ENCODE peak calls at places on chromosomes 2 and 18, in eight cellular contexts. Z is left ventricle myocardium inferior, I is left lung, J is iris pigment epithelial cell, C is nucleus accumbens, Q is adipocyte, S is NCI-H2081, W is endothelial cell. M is an unnamed sample.

GRCh38 chr2:240970816-240971215 is 27.6 kb upstream of the SNED1 start:
- DNase-seq in J (no peak), C (no peak), S (no peak), Z (peak; percentile 3), Q (no peak), I (no peak), W (no peak), M (no peak)

GRCh38 chr2:134919360-134920210 is 963 bp downstream of the CCNT2 start:
- DNase-seq in W (peak; percentile 26), C (peak; percentile 42), J (peak; percentile 31), Q (peak; percentile 72), Z (peak; percentile 16), S (peak; percentile 39), I (no peak), M (no peak)

GRCh38 chr2:230847883-230848388 is 16.8 kb upstream of the ITM2C start:
- DNase-seq in W (peak; percentile 95), Z (peak; percentile 85), I (peak; percentile 89), C (peak; percentile 47), Q (peak; percentile 93), S (peak; percentile 35), J (peak; percentile 85), M (peak; percentile 15)

GRCh38 chr2:205775091-205775876 is 93.0 kb downstream of the NRP2 start:
- DNase-seq in J (peak; percentile 62), C (no peak), W (no peak), Q (peak; percentile 41), S (peak; percentile 81), I (no peak), Z (no peak), M (no peak)

GRCh38 chr18:9091066-9091476 is 11.4 kb upstream of the NDUFV2 start:
- DNase-seq in S (no peak), Q (no peak), C (no peak), J (no peak), I (no peak), W (no peak), Z (no peak), M (no peak)

GRCh38 chr2:120720746-120721145 is 14.9 kb upstream of the GLI2 start:
- DNase-seq in Z (no peak), J (no peak), Q (no peak), W (no peak), C (no peak), I (no peak), S (no peak), M (no peak)

GRCh38 chr18:76943542-76944339 is 121.4 kb downstream of the ZNF236 start:
- DNase-seq in Z (no peak), Q (peak; percentile 79), W (no peak), C (no peak), I (peak; percentile 73), S (no peak), J (peak; percentile 82), M (no peak)

GRCh38 chr2:172578054-172578453 is 22.2 kb downstream of the PDK1 start:
- DNase-seq in I (no peak), C (no peak), Q (no peak), S (no peak), W (no peak), J (no peak), Z (no peak), M (no peak)

GRCh38 chr2:235493402-235493774 is 455 bp upstream of the AGAP1 start:
- DNase-seq in Z (no peak), Q (no peak), C (peak; percentile 78), S (peak; percentile 49), W (no peak), I (no peak), J (peak; percentile 49), M (no peak)

GRCh38 chr18:6569813-6570212 is 155.1 kb upstream of the L3MBTL4 start:
- DNase-seq in C (no peak), Q (no peak), W (no peak), S (no peak), I (no peak), Z (no peak), J (no peak), M (no peak)

GRCh38 chr2:40488927-40489677 is 37.2 kb upstream of the SLC8A1 start:
- DNase-seq in S (no peak), C (no peak), Q (peak; percentile 23), I (no peak), Z (no peak), J (no peak), W (no peak), M (no peak)

GRCh38 chr2:217223222-217223930 is 363.5 kb upstream of the TNP1 start:
- DNase-seq in C (no peak), J (peak; percentile 97), Q (peak; percentile 59), Z (no peak), S (no peak), I (no peak), W (no peak), M (no peak)

GRCh38 chr2:201621293-201621999 is 21.9 kb downstream of the TMEM237 start:
- DNase-seq in S (no peak), I (no peak), J (peak; percentile 77), W (no peak), Z (no peak), Q (no peak), C (no peak), M (no peak)

GRCh38 chr2:43344911-43345373 is 118.5 kb upstream of the ZFP36L2 start:
- DNase-seq in J (no peak), Q (peak; percentile 10), C (no peak), Z (no peak), I (no peak), W (no peak), S (no peak), M (no peak)